ENCODE peak calls at places on chromosomes 1 and 21, in five cellular contexts. Z, I, X, Y and D are unnamed samples.
A peak's percentile ranks its signal among the peaks of the same experiment; 100 is the strongest.

GRCh38 chr1:113784104-113784779 is 25.0 kb upstream of the PHTF1 start:
- DNase-seq in Z (no peak), Y (no peak), X (peak; percentile 64), I (no peak), D (no peak)

GRCh38 chr21:29219165-29219770 is 79.5 kb upstream of the BACH1 start:
- DNase-seq in Z (no peak), Y (no peak), X (no peak), I (no peak), D (no peak)

GRCh38 chr1:18350783-18351182 is 129.9 kb upstream of the KLHDC7A start:
- DNase-seq in Y (no peak), I (no peak), X (no peak), Z (no peak), D (no peak)

GRCh38 chr1:36306210-36306901 is at the start of gene SH3D21:
- DNase-seq in I (peak; percentile 38), X (no peak), Y (peak; percentile 67), Z (no peak), D (peak; percentile 92)

GRCh38 chr21:36945496-36946138 is 20.9 kb downstream of the HLCS start:
- DNase-seq in X (no peak), Z (no peak), I (peak; percentile 33), Y (no peak), D (no peak)

GRCh38 chr1:79554620-79555160 is 548.2 kb upstream of the ADGRL4 start:
- DNase-seq in Z (no peak), X (no peak), Y (no peak), I (no peak), D (no peak)

GRCh38 chr1:113247805-113248204 is 142.5 kb upstream of the MAGI3 start:
- DNase-seq in Z (no peak), X (no peak), Y (no peak), I (no peak), D (no peak)

GRCh38 chr1:203481186-203481585 is 5.6 kb downstream of the PRELP start:
- DNase-seq in I (no peak), Z (no peak), Y (no peak), X (no peak), D (no peak)

GRCh38 chr1:32741417-32742131 is 39.0 kb upstream of the SYNC start:
- DNase-seq in I (peak; percentile 96), X (no peak), Y (no peak), Z (peak; percentile 69), D (peak; percentile 52)

GRCh38 chr1:15949453-15950245 is 26.3 kb downstream of the ZBTB17 start:
- DNase-seq in X (peak; percentile 71), I (peak; percentile 95), Z (peak; percentile 74), Y (peak; percentile 37), D (peak; percentile 69)

GRCh38 chr1:54310439-54311328 is 95.5 kb downstream of the SSBP3 start:
- DNase-seq in Y (peak; percentile 39), Z (peak; percentile 23), X (no peak), I (peak; percentile 66), D (peak; percentile 87)

GRCh38 chr21:44052071-44052829 is 40.1 kb downstream of the TRAPPC10 start:
- DNase-seq in X (no peak), I (no peak), Z (no peak), Y (no peak), D (no peak)

GRCh38 chr1:205775717-205776056 is 405 bp upstream of the RAB29 start:
- DNase-seq in Y (no peak), I (no peak), X (no peak), Z (no peak), D (no peak)

GRCh38 chr1:38018864-38019343 is 6.4 kb downstream of the UTP11 start:
- DNase-seq in Y (peak; percentile 45), Z (no peak), I (no peak), X (no peak), D (peak; percentile 45)

GRCh38 chr1:46487818-46488218 is 1.8 kb upstream of the DMBX1 start:
- DNase-seq in I (peak; percentile 64), Z (peak; percentile 44), Y (no peak), X (no peak), D (peak; percentile 83)

DNA sequence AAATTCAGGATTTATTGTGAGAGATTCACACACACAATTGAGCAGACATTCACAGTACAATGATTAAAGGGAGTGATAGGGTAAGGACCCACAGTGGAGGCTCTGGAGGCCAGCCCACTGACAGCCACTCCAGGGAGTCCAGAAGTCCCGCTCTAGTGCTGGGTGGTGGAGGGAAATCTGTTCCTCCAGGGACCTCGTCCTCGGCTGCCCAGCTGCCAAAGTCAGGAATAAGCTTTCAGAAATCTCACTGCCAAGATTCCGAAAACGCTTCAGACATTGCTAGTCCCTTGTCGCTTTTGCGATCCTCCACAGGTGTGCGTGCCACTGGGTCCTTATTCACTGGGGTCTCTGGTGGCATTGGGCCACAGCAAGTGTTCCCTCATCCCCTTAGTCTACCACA is 2.3 kb downstream of the MX1 start:
- DNase-seq in I (no peak), Y (no peak), Z (no peak), X (no peak), D (no peak)
- TF ChIP-seq JUNB in I (no peak), Y (no peak), Z (no peak), X (no peak), D (no peak)

GRCh38 chr1:99645699-99646531 is at the start of gene PALMD:
- DNase-seq in Y (peak; percentile 61), X (no peak), I (peak; percentile 23), Z (peak; percentile 3), D (peak; percentile 22)
- H3K4me3 ChIP-seq in Y (peak within 1 kb of the TSS; percentile 80), X (no peak within 1 kb of the TSS), I (peak within 1 kb of the TSS; percentile 31), Z (peak within 1 kb of the TSS; percentile 33), D (no peak within 1 kb of the TSS)

GRCh38 chr1:244791061-244791460 is 44.4 kb upstream of the COX20 start:
- DNase-seq in Z (no peak), I (no peak), Y (no peak), X (no peak), D (no peak)

GRCh38 chr1:244789276-244789580 is 46.2 kb upstream of the COX20 start:
- DNase-seq in Z (no peak), X (no peak), I (no peak), Y (no peak), D (no peak)

GRCh38 chr1:244792188-244792850 is 43.1 kb upstream of the COX20 start:
- DNase-seq in Z (no peak), Y (no peak), X (no peak), I (no peak), D (no peak)

GRCh38 chr1:244789731-244790130 is 45.7 kb upstream of the COX20 start:
- DNase-seq in Y (no peak), I (no peak), Z (no peak), X (no peak), D (no peak)

DNA sequence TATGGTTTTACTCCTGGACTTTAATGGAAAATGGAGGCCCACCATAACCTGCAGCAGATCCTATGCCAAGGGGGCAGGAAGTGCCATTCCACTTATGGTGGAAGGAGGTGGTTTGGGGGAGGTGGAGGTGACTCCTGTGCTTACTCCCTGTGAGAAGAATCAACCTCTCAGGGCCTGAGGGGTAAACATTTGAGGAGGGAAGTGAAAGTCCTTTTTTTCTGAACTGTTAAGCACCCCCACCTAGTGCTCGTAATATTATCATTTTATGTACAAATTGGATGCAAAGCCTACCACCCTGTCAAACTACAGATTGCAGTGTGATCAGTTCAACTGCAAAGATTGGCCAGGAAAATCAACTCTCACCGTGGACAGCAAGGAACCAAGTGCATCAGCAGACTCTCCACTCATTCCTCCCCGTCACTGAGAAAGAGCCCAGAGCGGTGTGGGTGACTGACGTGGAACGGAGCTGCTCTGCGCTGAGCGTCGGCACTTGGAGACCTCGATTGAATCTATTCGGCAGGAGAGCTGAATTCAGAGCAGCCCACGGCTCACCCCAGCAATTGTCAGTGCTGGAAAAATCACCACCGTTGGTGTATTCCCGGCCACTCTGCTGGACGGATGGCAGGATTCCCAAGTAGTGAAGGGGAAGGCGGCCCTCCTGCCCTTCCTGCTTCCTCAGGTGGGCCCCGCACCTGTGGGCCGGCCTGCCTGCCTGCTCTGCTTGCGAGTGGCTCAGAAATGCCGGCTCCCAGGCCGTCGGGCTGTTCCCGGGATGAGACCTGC is 46.8 kb upstream of the COX20 start:
- DNase-seq in I (peak; percentile 3), Z (no peak), X (no peak), Y (no peak), D (peak; percentile 37)
- TF ChIP-seq JUNB in I (no peak), Z (no peak), X (no peak), Y (no peak), D (no peak)

GRCh38 chr21:32410916-32411315 is 1.6 kb upstream of the EVA1C start:
- DNase-seq in Y (no peak), Z (no peak), X (no peak), I (no peak), D (no peak)
- H3K4me3 ChIP-seq in Y (no peak overlapping the region), Z (peak overlapping the region; percentile 58), X (no peak overlapping the region), I (no peak overlapping the region), D (peak overlapping the region; percentile 82)

GRCh38 chr1:169694304-169694703 is 17.1 kb downstream of the SELL start:
- DNase-seq in Z (no peak), X (no peak), Y (no peak), I (no peak), D (peak; percentile 19)

GRCh38 chr1:169692766-169693460 is 18.5 kb downstream of the SELL start:
- DNase-seq in X (peak; percentile 89), I (no peak), Y (no peak), Z (no peak), D (no peak)

GRCh38 chr1:169683661-169684060 is 27.8 kb downstream of the SELL start:
- DNase-seq in Z (no peak), X (no peak), I (no peak), Y (no peak), D (no peak)

GRCh38 chr1:169690489-169690888 is 20.9 kb downstream of the SELL start:
- DNase-seq in X (no peak), Y (no peak), Z (no peak), I (no peak), D (peak; percentile 52)

DNA sequence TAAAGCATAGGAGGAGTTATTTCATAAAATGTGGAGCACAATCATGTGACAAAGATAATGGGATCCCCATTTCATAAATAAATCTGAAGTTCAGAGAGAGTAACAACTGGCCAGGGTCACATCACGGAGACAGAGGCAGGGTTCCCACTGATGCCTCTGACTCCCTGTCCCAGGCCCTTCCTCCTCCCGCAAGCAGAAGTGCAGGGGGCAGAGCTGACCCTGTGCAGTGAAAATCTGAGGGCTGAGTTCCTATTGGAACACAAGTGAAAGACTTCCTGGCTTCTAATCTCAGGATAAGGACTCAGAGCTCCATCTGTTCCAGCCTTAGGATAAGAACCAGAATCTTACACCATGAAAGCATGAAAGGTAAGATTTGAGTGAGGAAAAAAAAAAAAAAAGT is 22.0 kb downstream of the SELL start:
- DNase-seq in Y (no peak), Z (no peak), X (no peak), I (no peak), D (no peak)
- TF ChIP-seq JUNB in Y (no peak), Z (no peak), X (no peak), I (no peak), D (no peak)

GRCh38 chr1:182064611-182065010 is 3.1 kb upstream of the ZNF648 start:
- DNase-seq in X (no peak), Z (no peak), Y (no peak), I (no peak), D (no peak)
- H3K4me3 ChIP-seq in X (no peak overlapping the region), Z (no peak overlapping the region), Y (no peak overlapping the region), I (no peak overlapping the region), D (no peak overlapping the region)

DNA sequence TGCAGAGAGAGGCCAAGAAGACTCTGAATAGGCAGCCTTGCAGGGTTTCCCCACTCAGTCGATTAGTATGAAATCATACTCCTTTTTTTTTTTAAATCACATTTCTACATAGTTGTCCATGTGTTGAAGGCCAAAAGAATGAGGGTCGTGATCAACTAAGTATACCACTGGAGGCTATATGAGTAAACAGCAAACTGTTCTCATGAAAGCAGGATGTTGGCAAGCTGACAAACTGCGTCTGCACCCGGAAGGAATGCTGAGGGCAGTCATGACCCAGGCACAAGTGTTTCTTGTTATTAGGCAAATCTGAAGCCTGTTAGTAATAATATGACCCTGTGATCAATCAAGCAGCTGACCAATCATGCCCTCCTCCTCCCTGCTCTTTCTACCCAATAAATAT is 213.2 kb downstream of the USH2A start:
- DNase-seq in Z (no peak), X (no peak), Y (no peak), I (no peak), D (no peak)
- TF ChIP-seq JUNB in Z (no peak), X (no peak), Y (no peak), I (no peak), D (no peak)